ENCODE peak calls at places on chromosomes 13 and 19, in ten cellular contexts. One of them, this sample, is unnamed.

GRCh38 chr13:33610471-33611015 is 207.4 kb upstream of the RFC3 start:
- DNase-seq in KBM-7: peak
- DNase-seq in brain microvascular endothelial cell: no peak
- DNase-seq in neural crest cell: peak
- DNase-seq in Ammon's horn: peak
- DNase-seq in stimulated activated CD4-positive, alpha-beta T cell treated with anti-CD3 and anti-CD28 coated beads, Interleukin-2, amount 100 ng/mL, for 48 hours: peak
- DNase-seq in uterus: no peak
- DNase-seq in trophoblast cell: no peak
- DNase-seq in NCI-H1105 treated with DMSO at 0.1 percent for 48 hours: no peak
- DNase-seq in GM04504: no peak
- DNase-seq in this sample: no peak

GRCh38 chr13:21046203-21046602 is 15.2 kb downstream of the LATS2 start:
- DNase-seq in KBM-7: no peak
- DNase-seq in brain microvascular endothelial cell: no peak
- DNase-seq in neural crest cell: no peak
- DNase-seq in Ammon's horn: no peak
- DNase-seq in stimulated activated CD4-positive, alpha-beta T cell treated with anti-CD3 and anti-CD28 coated beads, Interleukin-2, amount 100 ng/mL, for 48 hours: no peak
- DNase-seq in uterus: no peak
- DNase-seq in trophoblast cell: no peak
- DNase-seq in NCI-H1105 treated with DMSO at 0.1 percent for 48 hours: no peak
- DNase-seq in GM04504: no peak
- DNase-seq in this sample: no peak

GRCh38 chr19:13208131-13208963 is 58.1 kb downstream of the IER2 start:
- DNase-seq in KBM-7: peak
- DNase-seq in brain microvascular endothelial cell: peak
- DNase-seq in neural crest cell: peak
- DNase-seq in Ammon's horn: peak
- DNase-seq in stimulated activated CD4-positive, alpha-beta T cell treated with anti-CD3 and anti-CD28 coated beads, Interleukin-2, amount 100 ng/mL, for 48 hours: peak
- DNase-seq in uterus: peak
- DNase-seq in trophoblast cell: peak
- DNase-seq in NCI-H1105 treated with DMSO at 0.1 percent for 48 hours: no peak
- DNase-seq in GM04504: peak
- DNase-seq in this sample: no peak

GRCh38 chr13:23905766-23906165 is 8.5 kb upstream of the C1QTNF9B start:
- DNase-seq in KBM-7: no peak
- DNase-seq in brain microvascular endothelial cell: no peak
- DNase-seq in neural crest cell: no peak
- DNase-seq in Ammon's horn: no peak
- DNase-seq in stimulated activated CD4-positive, alpha-beta T cell treated with anti-CD3 and anti-CD28 coated beads, Interleukin-2, amount 100 ng/mL, for 48 hours: no peak
- DNase-seq in uterus: no peak
- DNase-seq in trophoblast cell: no peak
- DNase-seq in NCI-H1105 treated with DMSO at 0.1 percent for 48 hours: no peak
- DNase-seq in GM04504: no peak
- DNase-seq in this sample: no peak

GRCh38 chr13:49936943-49937273 is 768 bp upstream of the SPRYD7 start:
- DNase-seq in KBM-7: no peak
- DNase-seq in brain microvascular endothelial cell: no peak
- DNase-seq in neural crest cell: no peak
- DNase-seq in Ammon's horn: peak
- DNase-seq in stimulated activated CD4-positive, alpha-beta T cell treated with anti-CD3 and anti-CD28 coated beads, Interleukin-2, amount 100 ng/mL, for 48 hours: no peak
- DNase-seq in uterus: no peak
- DNase-seq in trophoblast cell: no peak
- DNase-seq in NCI-H1105 treated with DMSO at 0.1 percent for 48 hours: no peak
- DNase-seq in GM04504: no peak
- DNase-seq in this sample: no peak

GRCh38 chr13:42930136-42930535 is 61.9 kb downstream of the EPSTI1 start:
- DNase-seq in KBM-7: no peak
- DNase-seq in brain microvascular endothelial cell: no peak
- DNase-seq in neural crest cell: no peak
- DNase-seq in Ammon's horn: no peak
- DNase-seq in stimulated activated CD4-positive, alpha-beta T cell treated with anti-CD3 and anti-CD28 coated beads, Interleukin-2, amount 100 ng/mL, for 48 hours: no peak
- DNase-seq in uterus: no peak
- DNase-seq in trophoblast cell: peak
- DNase-seq in NCI-H1105 treated with DMSO at 0.1 percent for 48 hours: no peak
- DNase-seq in GM04504: no peak
- DNase-seq in this sample: no peak

GRCh38 chr19:52942371-52943133 is 19.3 kb upstream of the ZNF888 start:
- DNase-seq in KBM-7: peak
- DNase-seq in brain microvascular endothelial cell: peak
- DNase-seq in neural crest cell: peak
- DNase-seq in Ammon's horn: peak
- DNase-seq in stimulated activated CD4-positive, alpha-beta T cell treated with anti-CD3 and anti-CD28 coated beads, Interleukin-2, amount 100 ng/mL, for 48 hours: peak
- DNase-seq in uterus: peak
- DNase-seq in trophoblast cell: peak
- DNase-seq in NCI-H1105 treated with DMSO at 0.1 percent for 48 hours: peak
- DNase-seq in GM04504: peak
- DNase-seq in this sample: no peak

GRCh38 chr19:48812094-48812929 is 1.5 kb upstream of the BCAT2 start:
- DNase-seq in KBM-7: peak
- DNase-seq in brain microvascular endothelial cell: peak
- DNase-seq in neural crest cell: peak
- DNase-seq in Ammon's horn: peak
- DNase-seq in stimulated activated CD4-positive, alpha-beta T cell treated with anti-CD3 and anti-CD28 coated beads, Interleukin-2, amount 100 ng/mL, for 48 hours: peak
- DNase-seq in uterus: peak
- DNase-seq in trophoblast cell: peak
- DNase-seq in NCI-H1105 treated with DMSO at 0.1 percent for 48 hours: peak
- DNase-seq in GM04504: peak
- DNase-seq in this sample: no peak

GRCh38 chr19:17686592-17687042 is 1.5 kb downstream of the UNC13A start:
- DNase-seq in KBM-7: no peak
- DNase-seq in brain microvascular endothelial cell: peak
- DNase-seq in neural crest cell: peak
- DNase-seq in Ammon's horn: no peak
- DNase-seq in stimulated activated CD4-positive, alpha-beta T cell treated with anti-CD3 and anti-CD28 coated beads, Interleukin-2, amount 100 ng/mL, for 48 hours: no peak
- DNase-seq in uterus: no peak
- DNase-seq in trophoblast cell: no peak
- DNase-seq in NCI-H1105 treated with DMSO at 0.1 percent for 48 hours: peak
- DNase-seq in GM04504: no peak
- DNase-seq in this sample: no peak

GRCh38 chr13:99339736-99340392 is 32.7 kb upstream of the GPR183 start:
- DNase-seq in KBM-7: no peak
- DNase-seq in brain microvascular endothelial cell: no peak
- DNase-seq in neural crest cell: no peak
- DNase-seq in Ammon's horn: no peak
- DNase-seq in stimulated activated CD4-positive, alpha-beta T cell treated with anti-CD3 and anti-CD28 coated beads, Interleukin-2, amount 100 ng/mL, for 48 hours: no peak
- DNase-seq in uterus: no peak
- DNase-seq in trophoblast cell: peak
- DNase-seq in NCI-H1105 treated with DMSO at 0.1 percent for 48 hours: no peak
- DNase-seq in GM04504: no peak
- DNase-seq in this sample: no peak

GRCh38 chr13:89763011-89763410 is 1584.5 kb upstream of the MIR17HG start:
- DNase-seq in KBM-7: no peak
- DNase-seq in brain microvascular endothelial cell: no peak
- DNase-seq in neural crest cell: no peak
- DNase-seq in Ammon's horn: no peak
- DNase-seq in stimulated activated CD4-positive, alpha-beta T cell treated with anti-CD3 and anti-CD28 coated beads, Interleukin-2, amount 100 ng/mL, for 48 hours: no peak
- DNase-seq in uterus: no peak
- DNase-seq in trophoblast cell: no peak
- DNase-seq in NCI-H1105 treated with DMSO at 0.1 percent for 48 hours: no peak
- DNase-seq in GM04504: no peak
- DNase-seq in this sample: no peak

GRCh38 chr19:4744451-4745170 is 21.0 kb upstream of the DPP9 start:
- DNase-seq in KBM-7: peak
- DNase-seq in brain microvascular endothelial cell: peak
- DNase-seq in neural crest cell: no peak
- DNase-seq in Ammon's horn: peak
- DNase-seq in stimulated activated CD4-positive, alpha-beta T cell treated with anti-CD3 and anti-CD28 coated beads, Interleukin-2, amount 100 ng/mL, for 48 hours: no peak
- DNase-seq in uterus: peak
- DNase-seq in trophoblast cell: peak
- DNase-seq in NCI-H1105 treated with DMSO at 0.1 percent for 48 hours: no peak
- DNase-seq in GM04504: peak
- DNase-seq in this sample: peak

GRCh38 chr13:50955212-50955611 is 45.6 kb downstream of the RNASEH2B start:
- DNase-seq in KBM-7: no peak
- DNase-seq in brain microvascular endothelial cell: no peak
- DNase-seq in neural crest cell: no peak
- DNase-seq in Ammon's horn: no peak
- DNase-seq in stimulated activated CD4-positive, alpha-beta T cell treated with anti-CD3 and anti-CD28 coated beads, Interleukin-2, amount 100 ng/mL, for 48 hours: no peak
- DNase-seq in uterus: no peak
- DNase-seq in trophoblast cell: no peak
- DNase-seq in NCI-H1105 treated with DMSO at 0.1 percent for 48 hours: no peak
- DNase-seq in GM04504: no peak
- DNase-seq in this sample: no peak

GRCh38 chr13:59094149-59094548 is 1069.6 kb downstream of the DIAPH3 start:
- DNase-seq in KBM-7: no peak
- DNase-seq in brain microvascular endothelial cell: no peak
- DNase-seq in neural crest cell: no peak
- DNase-seq in Ammon's horn: no peak
- DNase-seq in stimulated activated CD4-positive, alpha-beta T cell treated with anti-CD3 and anti-CD28 coated beads, Interleukin-2, amount 100 ng/mL, for 48 hours: no peak
- DNase-seq in uterus: no peak
- DNase-seq in trophoblast cell: no peak
- DNase-seq in NCI-H1105 treated with DMSO at 0.1 percent for 48 hours: no peak
- DNase-seq in GM04504: no peak
- DNase-seq in this sample: no peak

GRCh38 chr19:50838239-50838638 is 4.9 kb upstream of the KLK15 start:
- DNase-seq in KBM-7: peak
- DNase-seq in brain microvascular endothelial cell: no peak
- DNase-seq in neural crest cell: no peak
- DNase-seq in Ammon's horn: no peak
- DNase-seq in stimulated activated CD4-positive, alpha-beta T cell treated with anti-CD3 and anti-CD28 coated beads, Interleukin-2, amount 100 ng/mL, for 48 hours: no peak
- DNase-seq in uterus: no peak
- DNase-seq in trophoblast cell: no peak
- DNase-seq in NCI-H1105 treated with DMSO at 0.1 percent for 48 hours: no peak
- DNase-seq in GM04504: no peak
- DNase-seq in this sample: no peak

GRCh38 chr19:35555301-35556005 is 8.0 kb downstream of the ATP4A start:
- DNase-seq in KBM-7: peak
- DNase-seq in brain microvascular endothelial cell: no peak
- DNase-seq in neural crest cell: no peak
- DNase-seq in Ammon's horn: no peak
- DNase-seq in stimulated activated CD4-positive, alpha-beta T cell treated with anti-CD3 and anti-CD28 coated beads, Interleukin-2, amount 100 ng/mL, for 48 hours: no peak
- DNase-seq in uterus: no peak
- DNase-seq in trophoblast cell: peak
- DNase-seq in NCI-H1105 treated with DMSO at 0.1 percent for 48 hours: peak
- DNase-seq in GM04504: no peak
- DNase-seq in this sample: no peak

GRCh38 chr13:100880166-100880565 is 205.6 kb upstream of the TMTC4 start:
- DNase-seq in KBM-7: no peak
- DNase-seq in brain microvascular endothelial cell: no peak
- DNase-seq in neural crest cell: no peak
- DNase-seq in Ammon's horn: no peak
- DNase-seq in stimulated activated CD4-positive, alpha-beta T cell treated with anti-CD3 and anti-CD28 coated beads, Interleukin-2, amount 100 ng/mL, for 48 hours: no peak
- DNase-seq in uterus: no peak
- DNase-seq in trophoblast cell: peak
- DNase-seq in NCI-H1105 treated with DMSO at 0.1 percent for 48 hours: no peak
- DNase-seq in GM04504: no peak
- DNase-seq in this sample: no peak

GRCh38 chr13:57925250-57925649 is 293.7 kb downstream of the PCDH17 start:
- DNase-seq in KBM-7: no peak
- DNase-seq in brain microvascular endothelial cell: no peak
- DNase-seq in neural crest cell: no peak
- DNase-seq in Ammon's horn: no peak
- DNase-seq in stimulated activated CD4-positive, alpha-beta T cell treated with anti-CD3 and anti-CD28 coated beads, Interleukin-2, amount 100 ng/mL, for 48 hours: no peak
- DNase-seq in uterus: no peak
- DNase-seq in trophoblast cell: no peak
- DNase-seq in NCI-H1105 treated with DMSO at 0.1 percent for 48 hours: no peak
- DNase-seq in GM04504: no peak
- DNase-seq in this sample: no peak

GRCh38 chr19:11657307-11657706 is 60.0 kb downstream of the ZNF627 start:
- DNase-seq in KBM-7: no peak
- DNase-seq in brain microvascular endothelial cell: no peak
- DNase-seq in neural crest cell: no peak
- DNase-seq in Ammon's horn: no peak
- DNase-seq in stimulated activated CD4-positive, alpha-beta T cell treated with anti-CD3 and anti-CD28 coated beads, Interleukin-2, amount 100 ng/mL, for 48 hours: no peak
- DNase-seq in uterus: no peak
- DNase-seq in trophoblast cell: no peak
- DNase-seq in NCI-H1105 treated with DMSO at 0.1 percent for 48 hours: peak
- DNase-seq in GM04504: no peak
- DNase-seq in this sample: no peak

GRCh38 chr19:13932911-13933393 is 5.3 kb downstream of the PODNL1 start:
- DNase-seq in KBM-7: no peak
- DNase-seq in brain microvascular endothelial cell: no peak
- DNase-seq in neural crest cell: no peak
- DNase-seq in Ammon's horn: no peak
- DNase-seq in stimulated activated CD4-positive, alpha-beta T cell treated with anti-CD3 and anti-CD28 coated beads, Interleukin-2, amount 100 ng/mL, for 48 hours: no peak
- DNase-seq in uterus: no peak
- DNase-seq in trophoblast cell: no peak
- DNase-seq in NCI-H1105 treated with DMSO at 0.1 percent for 48 hours: peak
- DNase-seq in GM04504: no peak
- DNase-seq in this sample: no peak

GRCh38 chr13:52162279-52163101 is 3.1 kb upstream of the NEK3 start:
- DNase-seq in KBM-7: peak
- DNase-seq in brain microvascular endothelial cell: peak
- DNase-seq in neural crest cell: no peak
- DNase-seq in Ammon's horn: no peak
- DNase-seq in stimulated activated CD4-positive, alpha-beta T cell treated with anti-CD3 and anti-CD28 coated beads, Interleukin-2, amount 100 ng/mL, for 48 hours: no peak
- DNase-seq in uterus: no peak
- DNase-seq in trophoblast cell: no peak
- DNase-seq in NCI-H1105 treated with DMSO at 0.1 percent for 48 hours: no peak
- DNase-seq in GM04504: no peak
- DNase-seq in this sample: peak

GRCh38 chr13:110758195-110758594 is 44.7 kb downstream of the ING1 start:
- DNase-seq in KBM-7: no peak
- DNase-seq in brain microvascular endothelial cell: peak
- DNase-seq in neural crest cell: no peak
- DNase-seq in Ammon's horn: no peak
- DNase-seq in stimulated activated CD4-positive, alpha-beta T cell treated with anti-CD3 and anti-CD28 coated beads, Interleukin-2, amount 100 ng/mL, for 48 hours: no peak
- DNase-seq in uterus: no peak
- DNase-seq in trophoblast cell: no peak
- DNase-seq in NCI-H1105 treated with DMSO at 0.1 percent for 48 hours: no peak
- DNase-seq in GM04504: no peak
- DNase-seq in this sample: peak

GRCh38 chr13:110801044-110801443 is 87.5 kb downstream of the ING1 start:
- DNase-seq in KBM-7: no peak
- DNase-seq in brain microvascular endothelial cell: no peak
- DNase-seq in neural crest cell: no peak
- DNase-seq in Ammon's horn: no peak
- DNase-seq in stimulated activated CD4-positive, alpha-beta T cell treated with anti-CD3 and anti-CD28 coated beads, Interleukin-2, amount 100 ng/mL, for 48 hours: no peak
- DNase-seq in uterus: no peak
- DNase-seq in trophoblast cell: no peak
- DNase-seq in NCI-H1105 treated with DMSO at 0.1 percent for 48 hours: no peak
- DNase-seq in GM04504: no peak
- DNase-seq in this sample: no peak

GRCh38 chr13:41516166-41516565 is 58.8 kb downstream of the RGCC start:
- DNase-seq in KBM-7: no peak
- DNase-seq in brain microvascular endothelial cell: no peak
- DNase-seq in neural crest cell: no peak
- DNase-seq in Ammon's horn: no peak
- DNase-seq in stimulated activated CD4-positive, alpha-beta T cell treated with anti-CD3 and anti-CD28 coated beads, Interleukin-2, amount 100 ng/mL, for 48 hours: no peak
- DNase-seq in uterus: no peak
- DNase-seq in trophoblast cell: no peak
- DNase-seq in NCI-H1105 treated with DMSO at 0.1 percent for 48 hours: no peak
- DNase-seq in GM04504: no peak
- DNase-seq in this sample: no peak

GRCh38 chr13:46675016-46675415 is 121.9 kb downstream of the ESD start:
- DNase-seq in KBM-7: no peak
- DNase-seq in brain microvascular endothelial cell: no peak
- DNase-seq in neural crest cell: no peak
- DNase-seq in Ammon's horn: no peak
- DNase-seq in stimulated activated CD4-positive, alpha-beta T cell treated with anti-CD3 and anti-CD28 coated beads, Interleukin-2, amount 100 ng/mL, for 48 hours: no peak
- DNase-seq in uterus: no peak
- DNase-seq in trophoblast cell: no peak
- DNase-seq in NCI-H1105 treated with DMSO at 0.1 percent for 48 hours: peak
- DNase-seq in GM04504: no peak
- DNase-seq in this sample: no peak

GRCh38 chr19:50676625-50677197 is 27.5 kb downstream of the C19orf81 start:
- DNase-seq in KBM-7: no peak
- DNase-seq in brain microvascular endothelial cell: no peak
- DNase-seq in neural crest cell: no peak
- DNase-seq in Ammon's horn: no peak
- DNase-seq in stimulated activated CD4-positive, alpha-beta T cell treated with anti-CD3 and anti-CD28 coated beads, Interleukin-2, amount 100 ng/mL, for 48 hours: no peak
- DNase-seq in uterus: no peak
- DNase-seq in trophoblast cell: no peak
- DNase-seq in NCI-H1105 treated with DMSO at 0.1 percent for 48 hours: no peak
- DNase-seq in GM04504: no peak
- DNase-seq in this sample: no peak

GRCh38 chr13:96252903-96253302 is 163.0 kb downstream of the HS6ST3 start:
- DNase-seq in KBM-7: no peak
- DNase-seq in brain microvascular endothelial cell: no peak
- DNase-seq in neural crest cell: no peak
- DNase-seq in Ammon's horn: no peak
- DNase-seq in stimulated activated CD4-positive, alpha-beta T cell treated with anti-CD3 and anti-CD28 coated beads, Interleukin-2, amount 100 ng/mL, for 48 hours: no peak
- DNase-seq in uterus: no peak
- DNase-seq in trophoblast cell: no peak
- DNase-seq in NCI-H1105 treated with DMSO at 0.1 percent for 48 hours: no peak
- DNase-seq in GM04504: no peak
- DNase-seq in this sample: no peak

GRCh38 chr13:40388617-40389016 is 277.8 kb downstream of the FOXO1 start:
- DNase-seq in KBM-7: peak
- DNase-seq in brain microvascular endothelial cell: peak
- DNase-seq in neural crest cell: no peak
- DNase-seq in Ammon's horn: no peak
- DNase-seq in stimulated activated CD4-positive, alpha-beta T cell treated with anti-CD3 and anti-CD28 coated beads, Interleukin-2, amount 100 ng/mL, for 48 hours: peak
- DNase-seq in uterus: no peak
- DNase-seq in trophoblast cell: no peak
- DNase-seq in NCI-H1105 treated with DMSO at 0.1 percent for 48 hours: no peak
- DNase-seq in GM04504: peak
- DNase-seq in this sample: no peak

This sample was measured in astrocyte of the cerebellum.